ENCODE peak calls at places on chromosomes 2 and 18, in seven cellular contexts. L is foreskin fibroblast; G is activated CD4-positive, alpha-beta T cell treated with anti-CD3 and anti-CD28 coated beads for 1 hour; U is fibroblast of the conjunctiva; H is lower leg skin; N is neural progenitor cell; M is lower lobe of right lung. V is an unnamed sample.
A peak's percentile ranks its signal among the peaks of the same experiment; 100 is the strongest.

GRCh38 chr2:55618025-55618648 is 715 bp upstream of the PPP4R3B start:
- DNase-seq in N (peak; percentile 36), M (no peak), H (no peak), G (no peak), L (no peak), U (no peak), V (no peak)

GRCh38 chr2:48332286-48332685 is 197.7 kb upstream of the STON1 start:
- DNase-seq in M (no peak), H (no peak), G (no peak), N (no peak), U (no peak), L (no peak), V (no peak)

GRCh38 chr2:43426305-43427031 is 169.4 kb downstream of the THADA start:
- DNase-seq in G (peak; percentile 42), H (peak; percentile 79), M (peak; percentile 57), U (peak; percentile 90), L (peak; percentile 95), N (no peak), V (peak; percentile 85)

GRCh38 chr2:169761251-169761969 is 27.8 kb downstream of the KLHL23 start:
- DNase-seq in N (no peak), M (no peak), L (no peak), H (no peak), U (no peak), G (no peak), V (no peak)

GRCh38 chr2:68336192-68336591 is 16.4 kb upstream of the CNRIP1 start:
- DNase-seq in L (peak; percentile 63), G (no peak), M (no peak), H (no peak), N (no peak), U (peak; percentile 35), V (peak; percentile 41)

GRCh38 chr2:186909095-186909494 is 60.1 kb upstream of the ZSWIM2 start:
- DNase-seq in H (no peak), M (no peak), L (no peak), N (no peak), G (no peak), U (no peak), V (no peak)

GRCh38 chr2:10366601-10367270 is 64.0 kb downstream of the HPCAL1 start:
- DNase-seq in H (no peak), N (no peak), U (no peak), M (no peak), G (no peak), L (no peak), V (no peak)

GRCh38 chr2:165953306-165953654 is 296 bp downstream of the TTC21B start:
- DNase-seq in L (no peak), M (no peak), U (peak; percentile 3), N (no peak), H (no peak), G (no peak), V (no peak)

GRCh38 chr18:1595165-1595564 is 690.5 kb downstream of the ADCYAP1 start:
- DNase-seq in N (no peak), H (no peak), M (no peak), L (no peak), U (no peak), G (no peak), V (no peak)

GRCh38 chr2:24123212-24124002 is at the start of the genes FAM228B and PFN4:
- DNase-seq in G (peak; percentile 23), L (peak; percentile 78), M (peak; percentile 93), H (peak; percentile 70), N (peak; percentile 86), U (peak; percentile 53), V (peak; percentile 88)

V was measured in SW 1271.